ENCODE peak calls at places on chromosomes 16 and 17, in seven cellular contexts. One of them, this sample, is unnamed.
A peak's percentile ranks its signal among the peaks of the same experiment; 100 is the strongest.

GRCh38 chr17:72249441-72249840 is 128.6 kb downstream of the SOX9 start:
- DNase-seq in neural progenitor cell: no peak
- DNase-seq in BJ: no peak
- DNase-seq in kidney: peak; percentile 87
- DNase-seq in AG08395: no peak
- DNase-seq in Daoy: no peak
- DNase-seq in EL: no peak
- DNase-seq in this sample: no peak

GRCh38 chr17:73289549-73290254 is 22.1 kb downstream of the CDC42EP4 start:
- DNase-seq in neural progenitor cell: no peak
- DNase-seq in BJ: no peak
- DNase-seq in kidney: no peak
- DNase-seq in AG08395: no peak
- DNase-seq in Daoy: no peak
- DNase-seq in EL: no peak
- DNase-seq in this sample: no peak

GRCh38 chr16:30374538-30374937 is at the start of gene MYL11:
- DNase-seq in neural progenitor cell: no peak
- DNase-seq in BJ: no peak
- DNase-seq in kidney: no peak
- DNase-seq in AG08395: no peak
- DNase-seq in Daoy: no peak
- DNase-seq in EL: no peak
- DNase-seq in this sample: no peak

GRCh38 chr17:17200831-17201230 is 5.3 kb downstream of the PLD6 start:
- DNase-seq in neural progenitor cell: no peak
- DNase-seq in BJ: no peak
- DNase-seq in kidney: no peak
- DNase-seq in AG08395: no peak
- DNase-seq in Daoy: no peak
- DNase-seq in EL: no peak
- DNase-seq in this sample: no peak

GRCh38 chr16:56424404-56424765 is 960 bp downstream of the AMFR start:
- DNase-seq in neural progenitor cell: no peak
- DNase-seq in BJ: no peak
- DNase-seq in kidney: no peak
- DNase-seq in AG08395: no peak
- DNase-seq in Daoy: no peak
- DNase-seq in EL: peak; percentile 26
- DNase-seq in this sample: no peak

GRCh38 chr17:13008461-13008860 is 9.4 kb downstream of the ELAC2 start:
- DNase-seq in neural progenitor cell: no peak
- DNase-seq in BJ: no peak
- DNase-seq in kidney: peak; percentile 2
- DNase-seq in AG08395: no peak
- DNase-seq in Daoy: no peak
- DNase-seq in EL: no peak
- DNase-seq in this sample: no peak

GRCh38 chr16:83728518-83728917 is 79.3 kb upstream of the HSBP1 start:
- DNase-seq in neural progenitor cell: no peak
- DNase-seq in BJ: no peak
- DNase-seq in kidney: no peak
- DNase-seq in AG08395: no peak
- DNase-seq in Daoy: no peak
- DNase-seq in EL: no peak
- DNase-seq in this sample: no peak

GRCh38 chr16:78324649-78325274 is 225.3 kb downstream of the WWOX start:
- DNase-seq in neural progenitor cell: peak; percentile 33
- DNase-seq in BJ: no peak
- DNase-seq in kidney: no peak
- DNase-seq in AG08395: no peak
- DNase-seq in Daoy: no peak
- DNase-seq in EL: no peak
- DNase-seq in this sample: no peak

GRCh38 chr17:16935786-16936185 is 36.1 kb downstream of the TNFRSF13B start:
- DNase-seq in neural progenitor cell: no peak
- DNase-seq in BJ: no peak
- DNase-seq in kidney: no peak
- DNase-seq in AG08395: no peak
- DNase-seq in Daoy: no peak
- DNase-seq in EL: no peak
- DNase-seq in this sample: no peak

GRCh38 chr17:79942591-79943353 is 92.9 kb downstream of the TBC1D16 start:
- DNase-seq in neural progenitor cell: no peak
- DNase-seq in BJ: no peak
- DNase-seq in kidney: peak; percentile 70
- DNase-seq in AG08395: no peak
- DNase-seq in Daoy: no peak
- DNase-seq in EL: peak; percentile 77
- DNase-seq in this sample: no peak

GRCh38 chr16:53191413-53191812 is 136.6 kb downstream of the CHD9 start:
- DNase-seq in neural progenitor cell: no peak
- DNase-seq in BJ: no peak
- DNase-seq in kidney: no peak
- DNase-seq in AG08395: no peak
- DNase-seq in Daoy: no peak
- DNase-seq in EL: no peak
- DNase-seq in this sample: no peak

GRCh38 chr17:8359769-8360168 is 16.7 kb downstream of the KRABD2 start:
- DNase-seq in neural progenitor cell: no peak
- DNase-seq in BJ: peak; percentile 68
- DNase-seq in kidney: no peak
- DNase-seq in AG08395: peak; percentile 89
- DNase-seq in Daoy: peak; percentile 80
- DNase-seq in EL: peak; percentile 83
- DNase-seq in this sample: peak; percentile 55

GRCh38 chr17:13002761-13003453 is 14.9 kb downstream of the ELAC2 start:
- DNase-seq in neural progenitor cell: peak; percentile 87
- DNase-seq in BJ: no peak
- DNase-seq in kidney: peak; percentile 80
- DNase-seq in AG08395: peak; percentile 82
- DNase-seq in Daoy: peak; percentile 76
- DNase-seq in EL: peak; percentile 69
- DNase-seq in this sample: peak; percentile 33